ENCODE peak calls at places on chromosomes 7 and 10, in eight cellular contexts. C, F, W, A, N, X, Y and T are unnamed samples.

GRCh38 chr7:96097802-96098201 is 224.1 kb downstream of the SLC25A13 start:
- DNase-seq in C (no peak), Y (no peak), A (no peak), W (no peak), F (no peak), X (no peak), N (no peak), T (no peak)

GRCh38 chr7:36064676-36065075 is 88.4 kb upstream of the EEPD1 start:
- DNase-seq in C (no peak), Y (no peak), N (no peak), W (no peak), A (no peak), X (no peak), F (peak; percentile 4), T (peak; percentile 60)

GRCh38 chr7:156650042-156650441 is 9.5 kb downstream of the RNF32 start:
- DNase-seq in N (no peak), X (no peak), W (peak; percentile 65), Y (no peak), C (no peak), A (peak; percentile 57), F (no peak), T (peak; percentile 38)

GRCh38 chr7:100674441-100675407 is 1.2 kb downstream of the GNB2 start:
- DNase-seq in C (no peak), X (peak; percentile 64), Y (no peak), F (peak; percentile 75), N (peak; percentile 26), W (peak; percentile 60), A (peak; percentile 68), T (no peak)

GRCh38 chr7:153886506-153887391 is 165.4 kb upstream of the DPP6 start:
- DNase-seq in F (peak; percentile 63), N (peak; percentile 0), W (peak; percentile 19), C (no peak), A (peak; percentile 78), X (no peak), Y (no peak), T (peak; percentile 86)

GRCh38 chr7:12941512-12941911 is 254.1 kb downstream of the ARL4A start:
- DNase-seq in A (no peak), W (peak; percentile 30), C (no peak), F (no peak), N (peak; percentile 89), Y (no peak), X (no peak), T (no peak)

GRCh38 chr7:47193003-47193402 is 388.9 kb downstream of the TNS3 start:
- DNase-seq in Y (no peak), A (no peak), W (peak; percentile 47), N (no peak), F (no peak), X (no peak), C (no peak), T (no peak)

GRCh38 chr10:4671451-4672145 is 154.4 kb upstream of the AKR1E2 start:
- DNase-seq in Y (no peak), X (no peak), C (no peak), W (no peak), A (no peak), N (peak; percentile 98), F (no peak), T (no peak)

GRCh38 chr10:62306663-62307062 is 38.0 kb upstream of the RTKN2 start:
- DNase-seq in W (no peak), A (no peak), X (peak; percentile 51), C (no peak), N (no peak), Y (no peak), F (no peak), T (no peak)

GRCh38 chr10:122181901-122182799 is 88.9 kb upstream of the BTBD16 start:
- DNase-seq in N (peak; percentile 11), X (no peak), Y (no peak), A (peak; percentile 61), W (no peak), F (no peak), C (no peak), T (no peak)

GRCh38 chr7:75642810-75643486 is 95.8 kb downstream of the HIP1 start:
- DNase-seq in A (peak; percentile 85), N (peak; percentile 50), F (no peak), W (peak; percentile 75), Y (peak; percentile 21), C (no peak), X (peak; percentile 69), T (peak; percentile 78)

GRCh38 chr10:73894245-73894971 is 16.5 kb upstream of the PLAU start:
- DNase-seq in W (no peak), A (no peak), C (no peak), X (no peak), N (peak; percentile 89), Y (no peak), F (no peak), T (no peak)

GRCh38 chr10:3770611-3771110 is 14.3 kb downstream of the KLF6 start:
- DNase-seq in Y (no peak), N (no peak), X (no peak), W (no peak), C (no peak), F (no peak), A (peak; percentile 73), T (no peak)

GRCh38 chr10:112593023-112593422 is 146.0 kb downstream of the VTI1A start:
- DNase-seq in X (no peak), F (no peak), Y (no peak), A (no peak), C (no peak), N (no peak), W (no peak), T (no peak)

GRCh38 chr10:45379891-45380540 is 6.0 kb downstream of the ALOX5 start:
- DNase-seq in Y (peak; percentile 24), N (no peak), C (no peak), X (no peak), A (no peak), W (no peak), F (peak; percentile 81), T (peak; percentile 29)

GRCh38 chr7:4204530-4205165 is 477.4 kb upstream of the FOXK1 start:
- DNase-seq in X (no peak), C (no peak), W (peak; percentile 31), F (no peak), N (no peak), A (peak; percentile 68), Y (no peak), T (no peak)

GRCh38 chr10:80535671-80536360 is 1.9 kb upstream of the SH2D4B start:
- DNase-seq in N (peak; percentile 34), F (peak; percentile 78), X (peak; percentile 90), Y (peak; percentile 82), A (peak; percentile 41), C (peak; percentile 59), W (peak; percentile 66), T (peak; percentile 72)

GRCh38 chr10:1213707-1214675 is 157.8 kb downstream of the WDR37 start:
- DNase-seq in A (no peak), Y (no peak), N (no peak), F (no peak), W (no peak), C (no peak), X (peak; percentile 21), T (no peak)

GRCh38 chr10:92181575-92181974 is 109.3 kb downstream of the CPEB3 start:
- DNase-seq in X (no peak), Y (no peak), F (no peak), A (no peak), W (peak; percentile 19), C (no peak), N (no peak), T (no peak)

GRCh38 chr7:152121432-152121831 is 96.0 kb downstream of the GALNT11 start:
- DNase-seq in A (no peak), X (no peak), Y (no peak), N (no peak), C (no peak), F (no peak), W (no peak), T (no peak)

GRCh38 chr10:104193787-104194186 is 38.4 kb downstream of the CFAP43 start:
- DNase-seq in F (no peak), N (no peak), A (no peak), X (no peak), C (no peak), W (no peak), Y (no peak), T (no peak)

GRCh38 chr10:26367771-26368170 is 70.4 kb upstream of the APBB1IP start:
- DNase-seq in N (peak; percentile 3), W (peak; percentile 85), X (no peak), F (no peak), Y (no peak), A (peak; percentile 78), C (no peak), T (no peak)

GRCh38 chr10:128393546-128393945 is 267.3 kb upstream of the MKI67 start:
- DNase-seq in A (no peak), C (no peak), W (no peak), X (no peak), N (no peak), F (no peak), Y (no peak), T (no peak)

GRCh38 chr10:43574035-43574892 is at the start of gene ZNF239:
- DNase-seq in F (peak; percentile 95), N (peak; percentile 61), A (peak; percentile 85), Y (peak; percentile 92), X (peak; percentile 90), C (peak; percentile 76), W (peak; percentile 91), T (peak; percentile 95)
- H3K4me3 ChIP-seq in F (peak within 1 kb of the TSS; percentile 65), N (peak within 1 kb of the TSS; percentile 49), A (peak within 1 kb of the TSS; percentile 45), Y (peak within 1 kb of the TSS; percentile 60), X (peak within 1 kb of the TSS; percentile 63), C (peak within 1 kb of the TSS; percentile 68), W (peak within 1 kb of the TSS; percentile 53), T (peak within 1 kb of the TSS; percentile 74)

GRCh38 chr7:41304995-41305394 is 397.9 kb downstream of the INHBA start:
- DNase-seq in A (no peak), C (no peak), Y (no peak), W (no peak), X (no peak), F (no peak), N (no peak), T (no peak)
- H3K27me3 ChIP-seq in A (no peaks in the 10 kb centered on the region), C (no peaks in the 10 kb centered on the region), Y (no peaks in the 10 kb centered on the region), W (no peaks in the 10 kb centered on the region), X (no peaks in the 10 kb centered on the region), F (no peaks in the 10 kb centered on the region), N (no peaks in the 10 kb centered on the region), T (no peaks in the 10 kb centered on the region)

GRCh38 chr7:1557771-1558170 is 1.8 kb upstream of the TMEM184A start:
- DNase-seq in A (no peak), F (no peak), N (no peak), C (no peak), Y (no peak), X (no peak), W (no peak), T (no peak)
- H3K4me1 ChIP-seq in A (peaks cover 5% of the 10 kb centered on the region), F (no peaks in the 10 kb centered on the region), N (peaks cover 46% of the 10 kb centered on the region), C (no peaks in the 10 kb centered on the region), Y (peaks cover 21% of the 10 kb centered on the region), X (peaks cover 6% of the 10 kb centered on the region), W (peaks cover 11% of the 10 kb centered on the region), T (peaks cover 19% of the 10 kb centered on the region)

GRCh38 chr10:110074298-110074697 is 66.5 kb downstream of the ADD3 start:
- DNase-seq in X (no peak), W (no peak), Y (no peak), N (no peak), F (no peak), A (no peak), C (no peak), T (no peak)

GRCh38 chr10:110076559-110077318 is 69.0 kb downstream of the ADD3 start:
- DNase-seq in F (peak; percentile 84), C (no peak), Y (no peak), A (no peak), W (peak; percentile 44), N (peak; percentile 96), X (no peak), T (peak; percentile 58)

GRCh38 chr10:110077436-110078120 is 69.8 kb downstream of the ADD3 start:
- DNase-seq in X (no peak), F (no peak), Y (no peak), C (no peak), N (peak; percentile 52), A (no peak), W (no peak), T (no peak)

GRCh38 chr10:110074986-110075664 is 67.3 kb downstream of the ADD3 start:
- DNase-seq in N (peak; percentile 71), W (no peak), C (no peak), F (no peak), Y (no peak), A (no peak), X (no peak), T (no peak)

GRCh38 chr10:110075726-110076125 is 67.9 kb downstream of the ADD3 start:
- DNase-seq in F (no peak), W (no peak), C (no peak), Y (no peak), A (no peak), N (no peak), X (no peak), T (no peak)
- H3K4me3 ChIP-seq in F (no peak overlapping the region), W (no peak overlapping the region), C (no peak overlapping the region), Y (no peak overlapping the region), A (no peak overlapping the region), N (no peak overlapping the region), X (no peak overlapping the region), T (no peak overlapping the region)